ENCODE peak calls at places on chromosomes 6 and 20, in five cellular contexts. V is NCI-H1694 treated with DMSO at 0.1 percent for 48 hours, M is D341Med, X is A172, Q is Peyer's patch. S is an unnamed sample.

GRCh38 chr6:111750753-111751684 is 122.2 kb downstream of the FYN start:
- DNase-seq in V (no peak), M (no peak), X (no peak), Q (peak; percentile 82), S (no peak)

GRCh38 chr6:169938731-169939130 is 187.3 kb downstream of the ERMARD start:
- DNase-seq in V (no peak), M (no peak), X (no peak), Q (no peak), S (no peak)

GRCh38 chr6:36917541-36918193 is 31.9 kb downstream of the C6orf89 start:
- DNase-seq in V (no peak), M (no peak), X (no peak), Q (no peak), S (no peak)

GRCh38 chr6:104940881-104941693 is 15.8 kb upstream of the LIN28B start:
- DNase-seq in V (no peak), M (peak; percentile 92), X (no peak), Q (no peak), S (peak; percentile 94)

GRCh38 chr6:52333840-52334200 is 28.1 kb upstream of the PAQR8 start:
- DNase-seq in V (no peak), M (no peak), X (no peak), Q (no peak), S (no peak)

GRCh38 chr20:52269327-52269726 is 77.7 kb upstream of the ZFP64 start:
- DNase-seq in V (peak; percentile 65), M (peak; percentile 50), X (no peak), Q (no peak), S (no peak)

GRCh38 chr6:168956141-168956838 is 297.4 kb downstream of the THBS2 start:
- DNase-seq in V (no peak), M (no peak), X (peak; percentile 11), Q (no peak), S (no peak)

GRCh38 chr6:4564746-4565145 is 211.5 kb upstream of the CDYL start:
- DNase-seq in V (no peak), M (no peak), X (no peak), Q (no peak), S (peak; percentile 40)

GRCh38 chr6:100175814-100176275 is 181.8 kb upstream of the MCHR2 start:
- DNase-seq in V (no peak), M (no peak), X (peak; percentile 43), Q (no peak), S (no peak)

GRCh38 chr6:148240463-148240845 is 102.2 kb upstream of the SASH1 start:
- DNase-seq in V (no peak), M (no peak), X (no peak), Q (no peak), S (no peak)

GRCh38 chr6:89941031-89941775 is 46.9 kb downstream of the GJA10 start:
- DNase-seq in V (no peak), M (no peak), X (no peak), Q (no peak), S (no peak)

GRCh38 chr6:23964865-23965264 is 161.2 kb upstream of the NRSN1 start:
- DNase-seq in V (no peak), M (no peak), X (no peak), Q (no peak), S (no peak)

GRCh38 chr6:39166918-39167301 is 51.9 kb upstream of the SAYSD1 start:
- DNase-seq in V (no peak), M (no peak), X (no peak), Q (no peak), S (no peak)

GRCh38 chr6:114096553-114097172 is 125.7 kb upstream of the HDAC2 start:
- DNase-seq in V (peak; percentile 62), M (peak; percentile 47), X (peak; percentile 19), Q (no peak), S (peak; percentile 17)